ENCODE peak calls at places on chromosomes 4 and X, in seven cellular contexts. M, L, H, W, D, V and B are unnamed samples.
A peak's percentile ranks its signal among the peaks of the same experiment; 100 is the strongest.

GRCh38 chrX:84046403-84046984 is 141.5 kb downstream of the RPS6KA6 start:
- DNase-seq in H (peak; percentile 21), L (peak; percentile 13), W (peak; percentile 33), M (peak; percentile 4), D (no peak), V (no peak), B (no peak)

GRCh38 chr4:156578713-156579112 is 392.9 kb downstream of the PDGFC start:
- DNase-seq in L (no peak), W (no peak), H (no peak), M (no peak), D (no peak), V (no peak), B (no peak)

GRCh38 chrX:33970028-33970932 is 161.8 kb downstream of the FAM47A start:
- DNase-seq in V (no peak), D (no peak), W (peak; percentile 73), H (no peak), L (no peak), M (no peak), B (no peak)

GRCh38 chrX:4043951-4044350 is 330.5 kb upstream of the PRKX start:
- DNase-seq in L (no peak), D (no peak), W (no peak), V (no peak), H (no peak), M (no peak), B (no peak)

GRCh38 chrX:53288173-53288572 is 6.8 kb upstream of the IQSEC2 start:
- DNase-seq in W (peak; percentile 52), M (peak; percentile 65), D (no peak), L (no peak), V (peak; percentile 36), H (peak; percentile 20), B (no peak)

GRCh38 chr4:111136438-111136837 is 513.6 kb upstream of the PITX2 start:
- DNase-seq in V (no peak), L (peak; percentile 16), M (no peak), H (peak; percentile 46), W (peak; percentile 8), D (no peak), B (no peak)

GRCh38 chrX:8815460-8816065 is 14.4 kb upstream of the FAM9A start:
- DNase-seq in V (no peak), L (peak; percentile 16), W (peak; percentile 53), D (no peak), H (peak; percentile 27), M (peak; percentile 69), B (no peak)

GRCh38 chr4:108762559-108763225 is at the start of gene ETNPPL:
- DNase-seq in L (peak; percentile 27), D (peak; percentile 65), H (peak; percentile 21), W (no peak), V (no peak), M (no peak), B (no peak)

GRCh38 chr4:184968784-184969201 is 49.5 kb upstream of the HELT start:
- DNase-seq in L (no peak), W (no peak), D (peak; percentile 88), V (no peak), M (no peak), H (no peak), B (no peak)

GRCh38 chr4:128551280-128551679 is 258.2 kb upstream of the JADE1 start:
- DNase-seq in M (no peak), D (no peak), L (no peak), W (no peak), H (no peak), V (no peak), B (no peak)

GRCh38 chr4:13733817-13734216 is 106.3 kb upstream of the BOD1L1 start:
- DNase-seq in L (no peak), H (no peak), V (no peak), W (no peak), M (no peak), D (no peak), B (no peak)

GRCh38 chr4:90126805-90127204 is 389 bp upstream of the CCSER1 start:
- DNase-seq in W (no peak), H (peak; percentile 0), L (no peak), M (no peak), D (no peak), V (no peak), B (no peak)

GRCh38 chr4:114226178-114226577 is 246.7 kb upstream of the ARSJ start:
- DNase-seq in W (no peak), V (no peak), H (no peak), M (no peak), D (no peak), L (no peak), B (no peak)

GRCh38 chr4:77236806-77237205 is 79.8 kb downstream of the CCNG2 start:
- DNase-seq in H (no peak), W (no peak), L (no peak), D (no peak), M (no peak), V (no peak), B (no peak)

GRCh38 chr4:133152330-133152791 is 3.3 kb downstream of the PCDH10 start:
- DNase-seq in D (no peak), H (peak; percentile 60), L (no peak), V (no peak), M (no peak), W (no peak), B (no peak)

GRCh38 chr4:177012918-177013545 is 220.3 kb upstream of the VEGFC start:
- DNase-seq in D (no peak), M (no peak), W (no peak), H (no peak), V (no peak), L (no peak), B (no peak)

GRCh38 chr4:6391852-6392188 is 80.6 kb downstream of the PPP2R2C start:
- DNase-seq in W (no peak), M (no peak), H (no peak), V (no peak), D (no peak), L (no peak), B (no peak)

GRCh38 chr4:109419679-109420078 is 13.9 kb upstream of the SEC24B start:
- DNase-seq in V (peak; percentile 28), M (no peak), D (no peak), W (peak; percentile 76), H (peak; percentile 36), L (no peak), B (no peak)

GRCh38 chrX:3161686-3162085 is 120.4 kb downstream of the ARSF start:
- DNase-seq in M (no peak), L (no peak), H (peak; percentile 78), W (no peak), D (no peak), V (no peak), B (no peak)

GRCh38 chrX:82161195-82161594 is 959.3 kb downstream of the SH3BGRL start:
- DNase-seq in L (no peak), H (no peak), D (no peak), W (no peak), M (no peak), V (no peak), B (no peak)

GRCh38 chr4:119861731-119862130 is 204.9 kb downstream of the MAD2L1 start:
- DNase-seq in D (no peak), V (no peak), H (peak; percentile 6), W (no peak), L (peak; percentile 31), M (no peak), B (no peak)

GRCh38 chr4:185589067-185589844 is 53.9 kb upstream of the PDLIM3 start:
- DNase-seq in M (no peak), L (no peak), V (no peak), W (no peak), H (peak; percentile 97), D (no peak), B (no peak)

GRCh38 chr4:158538176-158538575 is 16.5 kb downstream of the RXFP1 start:
- DNase-seq in V (no peak), W (no peak), L (no peak), M (no peak), D (no peak), H (peak; percentile 90), B (no peak)

GRCh38 chrX:261167-261857 is 19.9 kb upstream of the PLCXD1 start:
- DNase-seq in W (no peak), D (peak; percentile 65), H (peak; percentile 46), V (no peak), M (no peak), L (no peak), B (no peak)

GRCh38 chr4:11130195-11130975 is 298.3 kb downstream of the HS3ST1 start:
- DNase-seq in H (peak; percentile 98), W (no peak), M (no peak), L (no peak), V (no peak), D (no peak), B (no peak)

GRCh38 chrX:39859991-39860861 is 237.5 kb downstream of the BCOR start:
- DNase-seq in L (no peak), D (no peak), W (peak; percentile 94), V (no peak), H (peak; percentile 92), M (peak; percentile 48), B (no peak)

GRCh38 chr4:15654556-15655222 is 468 bp downstream of the FBXL5 start:
- DNase-seq in W (peak; percentile 76), L (peak; percentile 69), D (peak; percentile 82), H (peak; percentile 41), M (no peak), V (peak; percentile 42), B (no peak)

GRCh38 chrX:73767017-73767416 is 204.0 kb downstream of the CHIC1 start:
- DNase-seq in L (no peak), V (no peak), D (no peak), W (no peak), H (no peak), M (no peak), B (no peak)
- TF ChIP-seq CTCF in L (no peak), V (no peak), D (no peak), W (no peak), H (no peak), M (no peak), B (no peak)

GRCh38 chrX:106791495-106791894 is 11.0 kb upstream of the TBC1D8B start:
- DNase-seq in D (no peak), H (peak; percentile 13), V (no peak), W (peak; percentile 17), L (no peak), M (no peak), B (no peak)
- TF ChIP-seq CTCF in D (peak; percentile 36), H (no peak), V (no peak), W (no peak), L (no peak), M (peak; percentile 22), B (no peak)

GRCh38 chrX:69424161-69424560 is 80.0 kb upstream of the NALF2 start:
- DNase-seq in D (no peak), H (no peak), L (no peak), W (peak; percentile 5), V (no peak), M (peak; percentile 8), B (no peak)
- TF ChIP-seq CTCF in D (peak; percentile 24), H (peak; percentile 5), L (no peak), W (peak; percentile 24), V (no peak), M (peak; percentile 48), B (no peak)

DNA sequence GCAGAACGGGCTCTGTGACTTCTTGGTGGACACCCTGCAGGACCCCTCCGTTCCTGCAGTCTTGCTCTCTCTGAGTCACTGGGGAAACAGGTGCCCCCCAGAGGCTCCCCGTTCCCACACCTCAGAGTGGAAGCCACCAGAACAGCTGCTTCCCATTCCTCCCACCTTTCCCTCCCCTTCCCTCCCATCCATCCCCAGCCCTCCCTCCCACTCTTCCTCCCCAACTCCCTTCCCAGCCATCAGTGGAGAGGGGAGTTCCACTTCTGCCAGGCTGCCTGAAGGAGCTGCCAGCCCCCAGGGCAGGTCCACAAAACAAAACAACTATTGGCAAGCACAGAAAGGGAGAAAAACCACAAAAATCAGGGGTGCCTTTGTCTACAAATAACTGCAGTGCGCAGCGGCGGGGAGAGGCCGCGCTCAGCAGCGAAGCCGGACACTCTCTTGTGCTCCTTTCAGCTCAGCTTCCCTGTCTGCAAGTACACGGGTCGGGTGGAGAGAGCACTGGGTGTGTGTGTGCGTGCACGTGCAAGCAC is 8.1 kb downstream of the SSR4 start:
- DNase-seq in W (no peak), L (no peak), H (no peak), M (no peak), V (no peak), D (no peak), B (no peak)
- TF ChIP-seq CTCF in W (no peak), L (no peak), H (no peak), M (no peak), V (no peak), D (no peak), B (no peak)